ENCODE peak calls at places on chromosomes 1 and 21, in four cellular contexts. B, L, O and D are unnamed samples.

GRCh38 chr1:5597171-5597864 is 394.9 kb downstream of the NPHP4 start:
- DNase-seq in O (peak; percentile 55), B (no peak), L (no peak), D (no peak)

GRCh38 chr1:171167785-171168184 is 17.3 kb upstream of the FMO2 start:
- DNase-seq in O (no peak), B (no peak), L (no peak), D (no peak)

GRCh38 chr1:58047265-58047858 is 499.2 kb downstream of the OMA1 start:
- DNase-seq in O (no peak), B (peak; percentile 9), L (no peak), D (no peak)

GRCh38 chr1:100868364-100868995 is 26.2 kb downstream of the EXTL2 start:
- DNase-seq in O (no peak), L (no peak), B (no peak), D (no peak)

GRCh38 chr1:192516776-192517297 is 58.7 kb upstream of the RGS1 start:
- DNase-seq in B (no peak), O (no peak), L (no peak), D (no peak)

GRCh38 chr1:55103891-55104290 is 64.5 kb downstream of the PCSK9 start:
- DNase-seq in B (no peak), L (no peak), O (no peak), D (no peak)

GRCh38 chr1:92980732-92981647 is 19.7 kb upstream of the DIPK1A start:
- DNase-seq in O (no peak), L (no peak), B (no peak), D (no peak)

GRCh38 chr1:240925273-240925672 is 313.3 kb upstream of the GREM2 start:
- DNase-seq in L (no peak), B (no peak), O (no peak), D (no peak)

GRCh38 chr1:113118266-113118665 is 45.3 kb downstream of the LRIG2 start:
- DNase-seq in L (no peak), B (no peak), O (no peak), D (no peak)

GRCh38 chr1:78441921-78442320 is 48.9 kb upstream of the PTGFR start:
- DNase-seq in B (no peak), O (no peak), L (no peak), D (peak; percentile 7)

GRCh38 chr1:186033744-186034345 is 299.7 kb downstream of the HMCN1 start:
- DNase-seq in L (no peak), B (no peak), O (no peak), D (peak; percentile 18)

GRCh38 chr21:46555225-46555617 is 49.7 kb downstream of the S100B start:
- DNase-seq in L (no peak), B (no peak), O (no peak), D (no peak)
- H3K36me3 ChIP-seq in L (peaks cover 2% of the 10 kb centered on the region), B (peaks cover 7% of the 10 kb centered on the region), O (peaks cover 19% of the 10 kb centered on the region), D (peaks cover 58% of the 10 kb centered on the region)

DNA sequence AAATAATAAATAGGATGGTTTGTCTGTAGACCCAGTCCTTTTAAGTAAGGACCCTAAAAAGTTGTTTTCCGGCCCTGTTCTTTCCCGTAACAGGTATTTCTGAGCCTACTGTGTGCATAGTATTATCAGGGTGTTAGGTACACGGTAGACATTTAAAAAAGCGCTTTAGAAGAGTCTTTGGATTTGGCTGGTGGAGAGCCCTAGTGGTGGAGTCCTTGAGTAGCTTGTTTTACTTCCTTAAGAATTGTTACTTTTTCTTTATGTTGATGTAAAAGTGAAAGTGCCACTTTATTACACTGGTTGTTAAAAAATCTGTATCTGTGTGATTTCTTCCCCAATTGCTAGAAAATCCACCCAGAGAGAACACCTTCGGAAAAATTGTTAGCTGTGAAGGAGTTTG is 36.8 kb downstream of the SMYD2 start:
- DNase-seq in L (no peak), B (no peak), O (no peak), D (no peak)
- TF ChIP-seq CTCF in L (no peak), B (peak; percentile 23), O (no peak), D (peak; percentile 39)

GRCh38 chr1:160171978-160172377 is 18.4 kb upstream of the CASQ1 start:
- DNase-seq in L (no peak), B (no peak), O (no peak), D (no peak)
- H3K4me3 ChIP-seq in L (no peak overlapping the region), B (no peak overlapping the region), O (no peak overlapping the region), D (no peak overlapping the region)

GRCh38 chr21:46206163-46207005 is 22.1 kb upstream of the SPATC1L start:
- DNase-seq in B (no peak), L (no peak), O (no peak), D (no peak)
- H3K36me3 ChIP-seq in B (no peaks in the 10 kb centered on the region), L (no peaks in the 10 kb centered on the region), O (peaks cover 11% of the 10 kb centered on the region), D (peaks cover 57% of the 10 kb centered on the region)